ENCODE peak calls at places on chromosomes 1 and 21, in six cellular contexts. G, H, M, D, X and W are unnamed samples.

GRCh38 chr1:177945943-177946650 is 23.8 kb downstream of the SEC16B start:
- DNase-seq in D (no peak), H (no peak), M (peak; percentile 38), G (peak; percentile 38), X (no peak), W (peak; percentile 26)

GRCh38 chr1:998051-998821 is 1.7 kb downstream of the HES4 start:
- DNase-seq in M (no peak), H (no peak), D (peak; percentile 18), G (peak; percentile 31), X (no peak), W (peak; percentile 18)

GRCh38 chr1:234871039-234871709 is 257.5 kb downstream of the TOMM20 start:
- DNase-seq in D (no peak), H (no peak), X (no peak), G (no peak), M (no peak), W (no peak)

GRCh38 chr1:35261412-35262120 is 6.9 kb upstream of the ZMYM4 start:
- DNase-seq in X (no peak), H (no peak), G (no peak), M (no peak), D (no peak), W (no peak)

GRCh38 chr21:41147096-41147978 is 20.6 kb upstream of the BACE2 start:
- DNase-seq in D (no peak), H (no peak), M (no peak), G (no peak), X (no peak), W (no peak)

GRCh38 chr1:31696246-31696645 is 7.6 kb downstream of the COL16A1 start:
- DNase-seq in H (no peak), G (no peak), X (no peak), D (no peak), M (no peak), W (peak; percentile 58)

GRCh38 chr1:231934797-231935196 is 308.2 kb downstream of the DISC1 start:
- DNase-seq in M (no peak), H (no peak), X (no peak), D (peak; percentile 35), G (no peak), W (no peak)

GRCh38 chr1:18154431-18155194 is 47.0 kb downstream of the IGSF21 start:
- DNase-seq in X (no peak), M (no peak), H (no peak), D (no peak), G (no peak), W (no peak)

GRCh38 chr21:36068748-36069398 is 951 bp upstream of the CBR1 start:
- DNase-seq in M (no peak), D (no peak), X (no peak), G (no peak), H (no peak), W (no peak)

GRCh38 chr1:204647114-204647804 is 38.3 kb downstream of the LRRN2 start:
- DNase-seq in M (no peak), X (no peak), G (no peak), D (no peak), H (no peak), W (no peak)

DNA sequence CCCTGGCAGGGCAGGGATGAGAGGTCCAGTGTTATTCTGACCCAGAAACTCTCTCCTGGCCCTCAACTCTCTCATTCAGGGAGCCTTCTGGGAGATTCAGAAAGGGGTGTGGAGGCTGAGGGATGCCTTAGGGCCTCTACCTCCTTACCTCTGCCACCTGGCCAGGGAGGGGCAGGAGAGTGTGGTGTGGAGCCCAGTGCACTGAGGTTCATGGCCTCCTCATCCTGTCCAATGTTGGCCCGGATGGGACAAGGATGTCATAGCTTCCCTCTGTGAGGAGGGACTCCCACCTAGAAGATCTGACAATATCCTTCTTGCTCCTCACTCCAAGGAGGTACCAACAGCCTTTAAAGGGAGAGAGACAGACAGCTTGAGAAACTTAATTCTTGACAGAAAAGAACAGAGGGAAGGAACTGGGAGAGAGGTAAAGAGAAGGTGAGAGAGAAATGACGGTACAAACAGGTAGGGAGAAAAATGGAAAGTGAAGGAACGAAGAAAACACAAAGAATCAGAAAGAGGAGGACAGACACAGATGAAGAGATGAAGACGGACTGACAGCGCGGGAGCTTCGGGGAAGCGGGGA is 783 bp downstream of the BEND5 start:
- DNase-seq in H (no peak), M (no peak), D (no peak), G (no peak), X (no peak), W (no peak)
- H3K4me3 ChIP-seq in H (peak overlapping the region; percentile 73), M (peak overlapping the region; percentile 32), D (peak overlapping the region; percentile 81), G (peak overlapping the region; percentile 89), X (peak overlapping the region; percentile 76), W (peak overlapping the region; percentile 84)

GRCh38 chr1:16289959-16290358 is 53.0 kb upstream of the CPLANE2 start:
- DNase-seq in M (no peak), X (no peak), D (no peak), G (no peak), H (no peak), W (no peak)
- TF ChIP-seq CTCF in M (no peak), X (no peak), D (no peak), G (no peak), H (no peak), W (no peak)

GRCh38 chr1:225654277-225654597 is 1.3 kb upstream of the ENAH start:
- DNase-seq in H (no peak), X (no peak), G (no peak), D (no peak), M (no peak), W (no peak)

GRCh38 chr1:225657462-225657989 is 4.6 kb upstream of the ENAH start:
- DNase-seq in H (no peak), X (no peak), G (no peak), D (no peak), M (no peak), W (no peak)

GRCh38 chr1:225654688-225655508 is 2.0 kb upstream of the ENAH start:
- DNase-seq in G (no peak), H (no peak), D (no peak), X (no peak), M (no peak), W (no peak)

GRCh38 chr1:225653463-225654276 is 747 bp upstream of the ENAH start:
- DNase-seq in G (peak; percentile 66), D (peak; percentile 67), M (peak; percentile 53), H (no peak), X (peak; percentile 69), W (peak; percentile 74)

GRCh38 chr1:225655509-225656258 is 2.8 kb upstream of the ENAH start:
- DNase-seq in H (no peak), X (no peak), M (peak; percentile 53), G (no peak), D (peak; percentile 39), W (peak; percentile 52)
- H3K4me3 ChIP-seq in H (no peak overlapping the region), X (no peak overlapping the region), M (no peak overlapping the region), G (no peak overlapping the region), D (no peak overlapping the region), W (no peak overlapping the region)

DNA sequence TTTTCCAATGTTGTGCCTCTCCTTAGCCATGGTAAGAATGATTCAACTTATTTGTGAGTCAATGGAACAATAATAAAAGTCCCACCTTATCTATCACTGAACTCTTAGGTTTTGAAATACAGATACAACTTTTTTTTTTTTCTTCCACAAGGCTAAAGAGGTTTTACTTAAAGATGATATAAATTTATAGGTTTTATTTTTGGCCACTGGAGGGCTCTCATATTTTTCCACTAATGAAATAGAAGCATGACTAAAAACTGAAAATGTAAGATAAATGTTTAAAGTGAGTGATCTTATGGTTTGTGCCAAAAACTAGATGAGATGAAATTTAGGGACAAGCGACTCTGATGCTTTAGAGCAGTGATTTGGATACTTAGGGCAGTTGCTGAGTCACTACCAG is 499.0 kb downstream of the NUF2 start:
- DNase-seq in G (no peak), D (no peak), X (no peak), H (no peak), M (no peak), W (no peak)
- TF ChIP-seq CTCF in G (no peak), D (no peak), X (peak; percentile 7), H (no peak), M (no peak), W (peak; percentile 24)

DNA sequence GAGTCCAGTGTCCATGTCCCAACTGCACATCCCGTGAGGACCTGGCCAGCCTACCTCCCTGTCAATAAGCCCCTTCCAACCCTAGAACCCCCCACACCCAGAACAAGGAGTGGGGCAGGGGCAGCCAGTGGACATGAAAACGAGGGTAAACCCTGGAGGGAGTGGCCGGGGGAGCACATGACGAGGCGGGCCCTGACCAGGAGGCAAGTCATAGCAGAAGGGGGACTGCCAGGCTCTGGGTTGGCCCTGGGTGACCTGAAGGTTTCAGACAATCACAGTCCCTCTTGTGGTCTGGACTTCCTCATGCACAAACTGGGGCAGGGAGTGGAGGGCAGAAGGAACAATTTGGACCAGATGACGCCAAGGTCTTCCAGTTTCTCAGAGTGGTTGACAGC is 100.3 kb downstream of the GLIS1 start:
- DNase-seq in D (no peak), G (no peak), X (no peak), M (no peak), H (no peak), W (no peak)
- H3K4me3 ChIP-seq in D (no peak overlapping the region), G (no peak overlapping the region), X (no peak overlapping the region), M (no peak overlapping the region), H (no peak overlapping the region), W (no peak overlapping the region)